ENCODE peak calls at places on chromosomes 13 and 19, in nine cellular contexts. V is activated CD4-positive, alpha-beta T cell treated with anti-CD3 and anti-CD28 coated beads for 24 hours; H is GM12878; O is mucosa of descending colon; A is bronchial epithelial cell; S is OCI-LY7; R is SK-MEL-5; T is activated CD8-positive, alpha-beta memory T cell treated with anti-CD3 and anti-CD28 coated beads for 24 hours; E is T-helper 1 cell. J is an unnamed sample.

GRCh38 chr13:78601124-78601885 is 2.0 kb downstream of the POU4F1 start:
- DNase-seq in S (no peak), H (no peak), T (no peak), A (no peak), O (no peak), E (no peak), V (no peak), R (no peak), J (no peak)

GRCh38 chr13:32261567-32261966 is 53.6 kb downstream of the ZAR1L start:
- DNase-seq in A (peak; percentile 71), O (peak; percentile 48), S (no peak), E (no peak), T (no peak), R (no peak), H (no peak), V (no peak), J (no peak)

GRCh38 chr13:24927810-24928404 is 163.9 kb downstream of the RNF17 start:
- DNase-seq in R (no peak), O (no peak), H (no peak), V (no peak), A (no peak), E (no peak), S (no peak), T (no peak), J (no peak)

GRCh38 chr19:43713208-43713607 is 2.7 kb upstream of the IRGC start:
- DNase-seq in V (no peak), T (no peak), R (no peak), A (no peak), E (no peak), O (no peak), S (no peak), H (no peak), J (no peak)

GRCh38 chr19:44722131-44723121 is 23.5 kb downstream of the CEACAM16 start:
- DNase-seq in S (peak; percentile 40), A (no peak), H (peak; percentile 48), E (no peak), T (no peak), R (no peak), V (no peak), O (no peak), J (peak; percentile 75)

GRCh38 chr13:39451301-39451700 is 151.7 kb downstream of the LHFPL6 start:
- DNase-seq in H (no peak), R (no peak), T (no peak), V (no peak), E (no peak), S (peak; percentile 7), A (peak; percentile 36), O (peak; percentile 17), J (no peak)

GRCh38 chr13:114140131-114140908 is 7.9 kb upstream of the RASA3 start:
- DNase-seq in E (no peak), T (no peak), R (no peak), V (no peak), A (no peak), O (peak; percentile 45), S (no peak), H (no peak), J (no peak)

GRCh38 chr19:43639507-43640423 is at the start of gene CADM4:
- DNase-seq in T (peak; percentile 76), S (no peak), O (peak; percentile 43), A (no peak), R (no peak), E (peak; percentile 58), H (no peak), V (peak; percentile 15), J (peak; percentile 60)

GRCh38 chr13:97879646-97880297 is 73.7 kb upstream of the IPO5 start:
- DNase-seq in H (no peak), E (no peak), O (no peak), R (peak; percentile 8), S (no peak), A (peak; percentile 72), V (no peak), T (no peak), J (no peak)

GRCh38 chr19:56637976-56638555 is 4.9 kb upstream of the SMIM17 start:
- DNase-seq in S (peak; percentile 41), E (no peak), O (peak; percentile 58), T (peak; percentile 59), H (no peak), V (peak; percentile 1), A (peak; percentile 49), R (peak; percentile 39), J (no peak)

GRCh38 chr13:31951215-31951678 is 80.3 kb upstream of the FRY start:
- DNase-seq in H (peak; percentile 89), T (no peak), A (peak; percentile 78), R (no peak), E (no peak), V (no peak), O (peak; percentile 50), S (no peak), J (peak; percentile 76)

GRCh38 chr13:42816538-42816937 is 35.2 kb downstream of the FAM216B start:
- DNase-seq in T (no peak), O (no peak), R (no peak), E (no peak), S (no peak), A (peak; percentile 20), V (no peak), H (no peak), J (no peak)

GRCh38 chr13:38819053-38819452 is 132.2 kb downstream of the FREM2 start:
- DNase-seq in T (no peak), O (peak; percentile 18), S (no peak), R (peak; percentile 38), H (no peak), E (no peak), A (no peak), V (no peak), J (no peak)